ENCODE peak calls at places on chromosomes 1 and 21, in four cellular contexts. Z is K562, U is WTC11, A is HepG2. L is an unnamed sample.

GRCh38 chr21:21184771-21185528 is 186.7 kb downstream of the NCAM2 start:
- DNase-seq in U (no peak), Z (no peak), A (no peak), L (no peak)

GRCh38 chr1:216075339-216075738 is 347.9 kb downstream of the USH2A start:
- DNase-seq in A (no peak), Z (no peak), U (no peak), L (no peak)

GRCh38 chr21:31363720-31364119 is 19.7 kb upstream of the TIAM1 start:
- DNase-seq in A (no peak), Z (no peak), U (no peak), L (no peak)

GRCh38 chr1:246602194-246602593 is 35.9 kb downstream of the CNST start:
- DNase-seq in U (no peak), Z (no peak), A (no peak), L (no peak)

GRCh38 chr1:29237906-29238600 is 1.7 kb downstream of the PTPRU start:
- DNase-seq in U (peak), A (peak), Z (no peak), L (no peak)

GRCh38 chr1:195970209-195970608 is 638.0 kb downstream of the KCNT2 start:
- DNase-seq in A (no peak), U (no peak), Z (no peak), L (no peak)

GRCh38 chr1:44407430-44408180 is 2.5 kb downstream of the RNF220 start:
- DNase-seq in U (peak), Z (no peak), A (no peak), L (no peak)

GRCh38 chr1:24463756-24464377 is 38.8 kb upstream of the RCAN3 start:
- DNase-seq in U (peak), Z (peak), A (no peak), L (no peak)

GRCh38 chr1:217133958-217134856 is 411.0 kb upstream of the ESRRG start:
- DNase-seq in U (peak), A (no peak), Z (no peak), L (no peak)

GRCh38 chr21:42565886-42566523 is 52.4 kb downstream of the SLC37A1 start:
- DNase-seq in Z (no peak), U (peak), A (no peak), L (no peak)

GRCh38 chr1:93537924-93538323 is 90.0 kb downstream of the FNBP1L start:
- DNase-seq in A (no peak), U (no peak), Z (no peak), L (no peak)

GRCh38 chr1:24884751-24885150 is 45.3 kb downstream of the RUNX3 start:
- DNase-seq in Z (no peak), A (no peak), U (no peak), L (no peak)

GRCh38 chr1:22291926-22292788 is 149.3 kb upstream of the WNT4 start:
- DNase-seq in U (no peak), Z (no peak), A (no peak), L (no peak)

GRCh38 chr1:46198026-46198826 is at the start of gene POMGNT1:
- DNase-seq in U (peak), Z (peak), A (peak), L (no peak)

GRCh38 chr1:170731566-170732261 is 67.8 kb downstream of the PRRX1 start:
- DNase-seq in A (no peak), Z (no peak), U (no peak), L (no peak)

GRCh38 chr1:234515821-234516241 is 36.9 kb upstream of the TARBP1 start:
- DNase-seq in U (no peak), Z (no peak), A (no peak), L (no peak)

GRCh38 chr1:115430717-115431116 is 92.7 kb upstream of the NGF start:
- DNase-seq in Z (peak), U (no peak), A (peak), L (no peak)

GRCh38 chr21:32007461-32007860 is 134.6 kb downstream of the HUNK start:
- DNase-seq in A (no peak), U (no peak), Z (no peak), L (no peak)

GRCh38 chr1:200673952-200674823 is 4.5 kb upstream of the DDX59 start:
- DNase-seq in A (no peak), Z (no peak), U (no peak), L (no peak)

GRCh38 chr21:34981793-34982192 is 67.3 kb downstream of the RUNX1 start:
- DNase-seq in A (no peak), Z (no peak), U (no peak), L (no peak)

GRCh38 chr21:35294231-35294898 is 245.3 kb upstream of the RUNX1 start:
- DNase-seq in U (no peak), A (no peak), Z (no peak), L (no peak)

GRCh38 chr1:32500387-32501209 is 35.7 kb downstream of the ZBTB8B start:
- DNase-seq in A (no peak), U (peak), Z (peak), L (no peak)

GRCh38 chr1:113579256-113580018 is 179.8 kb downstream of the PHTF1 start:
- DNase-seq in Z (no peak), A (no peak), U (no peak), L (no peak)

GRCh38 chr21:36690637-36691538 is 8.0 kb upstream of the SIM2 start:
- DNase-seq in Z (no peak), U (no peak), A (no peak), L (no peak)

GRCh38 chr1:188261849-188262248 is 1433.1 kb downstream of the PLA2G4A start:
- DNase-seq in A (peak), Z (no peak), U (no peak), L (no peak)

GRCh38 chr21:38333290-38334272 is 76.8 kb downstream of the KCNJ15 start:
- DNase-seq in Z (peak), A (no peak), U (no peak), L (no peak)

GRCh38 chr1:56396524-56397067 is 182.8 kb downstream of the PLPP3 start:
- DNase-seq in Z (no peak), A (no peak), U (no peak), L (no peak)

GRCh38 chr1:54884768-54885167 is 2.2 kb downstream of the DHCR24 start:
- DNase-seq in A (no peak), U (no peak), Z (no peak), L (no peak)

GRCh38 chr1:101079341-101079740 is 53.8 kb upstream of the DPH5 start:
- DNase-seq in A (no peak), U (no peak), Z (no peak), L (no peak)

GRCh38 chr1:19445417-19446342 is 39.7 kb downstream of the CAPZB start:
- DNase-seq in Z (no peak), A (peak), U (peak), L (no peak)

GRCh38 chr1:22418852-22419480 is 32.7 kb upstream of the ZBTB40 start:
- DNase-seq in Z (no peak), A (no peak), U (no peak), L (peak)

GRCh38 chr21:37032877-37033471 is 26.5 kb downstream of the RIPPLY3 start:
- DNase-seq in U (no peak), A (no peak), Z (no peak), L (no peak)

GRCh38 chr1:153750026-153750995 is 22.5 kb downstream of the INTS3 start:
- DNase-seq in Z (peak), U (no peak), A (no peak), L (no peak)

GRCh38 chr1:206935491-206936067 is 10.7 kb downstream of the PIGR start:
- DNase-seq in U (peak), Z (peak), A (peak), L (no peak)

GRCh38 chr21:46436586-46436985 is 22.1 kb upstream of the DIP2A start:
- DNase-seq in A (no peak), U (no peak), Z (no peak), L (no peak)
- TF ChIP-seq TCF7 in A (no peak), U (no peak), Z (no peak), L (no peak)

GRCh38 chr1:94927405-94928175 is 680 bp upstream of the CNN3 start:
- DNase-seq in U (no peak), Z (no peak), A (peak), L (no peak)
- TF ChIP-seq TCF7 in U (no peak), Z (no peak), A (no peak), L (no peak)

DNA sequence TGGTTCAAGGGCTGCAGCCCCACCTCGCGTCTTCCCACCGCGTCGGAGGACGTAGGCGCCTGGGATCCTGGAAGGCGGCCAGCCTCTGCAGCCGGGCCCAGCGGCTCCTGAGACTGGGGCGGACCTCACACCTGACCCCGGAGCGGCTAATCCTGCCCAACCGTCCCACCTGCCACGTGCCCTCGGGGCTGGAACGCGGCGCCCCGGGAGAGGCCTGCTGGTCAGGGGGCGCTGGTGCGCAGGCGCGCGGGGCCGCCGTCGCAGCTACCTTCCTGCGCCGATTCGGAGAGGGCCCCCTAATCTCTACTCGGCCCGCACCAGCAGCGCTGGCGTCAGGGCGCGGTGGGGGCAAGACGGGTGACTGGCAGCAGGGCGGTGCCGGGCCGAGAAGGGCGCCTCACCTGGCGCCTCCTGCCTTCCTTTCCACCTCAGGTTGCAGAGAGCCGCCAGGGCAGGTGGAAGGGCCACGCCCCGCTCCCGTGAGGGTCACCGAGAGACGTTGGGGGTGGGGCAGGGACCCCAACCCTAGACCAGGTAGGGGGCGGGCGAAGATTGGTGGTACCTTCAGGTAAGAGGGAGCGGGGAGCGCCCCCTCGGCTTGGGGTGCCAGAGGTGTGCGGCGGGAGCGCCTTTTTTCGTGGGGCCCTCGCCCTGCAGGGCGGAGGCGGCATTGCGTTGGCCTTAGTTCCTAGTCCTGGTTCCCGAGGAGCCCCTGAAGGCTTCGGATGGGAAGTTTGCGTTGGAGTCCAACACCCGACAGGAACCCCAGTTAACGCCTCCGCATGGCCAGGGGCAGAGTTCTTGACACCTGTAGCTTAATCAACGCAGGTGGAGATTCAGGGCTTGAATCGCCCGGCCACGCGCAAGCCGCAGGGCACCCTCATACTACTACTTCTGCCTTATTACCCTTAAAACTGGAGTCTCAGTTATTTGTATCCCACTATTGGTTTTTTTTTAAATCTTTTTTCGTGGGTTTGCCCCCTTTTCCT is at the start of gene TDRD5:
- DNase-seq in U (peak), Z (no peak), A (no peak), L (no peak)
- TF ChIP-seq TCF7 in U (peak), Z (no peak), A (no peak), L (no peak)

DNA sequence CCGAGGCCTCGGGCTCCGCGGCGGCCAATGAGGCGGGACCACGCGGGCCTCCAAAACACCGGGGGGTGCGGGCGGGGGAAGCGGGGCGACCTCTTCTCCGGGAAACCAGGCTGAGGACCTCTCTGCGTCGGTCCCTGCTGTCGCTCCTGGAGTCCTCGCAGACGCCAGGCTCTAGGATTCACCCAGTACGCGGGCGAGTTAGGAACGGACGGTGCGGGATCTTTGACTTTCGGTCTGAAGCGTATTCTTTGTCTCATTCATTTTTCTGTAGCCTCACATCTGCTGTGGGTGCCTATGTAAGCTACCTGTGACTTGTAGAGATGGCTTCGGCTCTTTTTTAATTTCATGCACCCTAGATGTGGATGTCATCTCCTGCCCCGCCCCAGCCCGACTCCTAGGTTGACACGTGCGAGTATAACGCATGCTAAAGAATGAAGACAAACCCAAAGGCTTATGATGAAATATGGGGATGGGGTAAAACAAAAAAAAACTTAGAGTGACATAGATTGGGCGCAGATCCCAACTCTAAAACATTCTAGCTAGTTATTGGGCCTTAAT is 480 bp upstream of the ERO1B start:
- DNase-seq in Z (no peak), U (no peak), A (no peak), L (no peak)
- TF ChIP-seq TCF7 in Z (no peak), U (no peak), A (no peak), L (no peak)

GRCh38 chr1:235943581-235944114 is 76.9 kb upstream of the LYST start:
- DNase-seq in Z (no peak), U (no peak), A (no peak), L (no peak)
- TF ChIP-seq TCF7 in Z (no peak), U (no peak), A (no peak), L (no peak)

DNA sequence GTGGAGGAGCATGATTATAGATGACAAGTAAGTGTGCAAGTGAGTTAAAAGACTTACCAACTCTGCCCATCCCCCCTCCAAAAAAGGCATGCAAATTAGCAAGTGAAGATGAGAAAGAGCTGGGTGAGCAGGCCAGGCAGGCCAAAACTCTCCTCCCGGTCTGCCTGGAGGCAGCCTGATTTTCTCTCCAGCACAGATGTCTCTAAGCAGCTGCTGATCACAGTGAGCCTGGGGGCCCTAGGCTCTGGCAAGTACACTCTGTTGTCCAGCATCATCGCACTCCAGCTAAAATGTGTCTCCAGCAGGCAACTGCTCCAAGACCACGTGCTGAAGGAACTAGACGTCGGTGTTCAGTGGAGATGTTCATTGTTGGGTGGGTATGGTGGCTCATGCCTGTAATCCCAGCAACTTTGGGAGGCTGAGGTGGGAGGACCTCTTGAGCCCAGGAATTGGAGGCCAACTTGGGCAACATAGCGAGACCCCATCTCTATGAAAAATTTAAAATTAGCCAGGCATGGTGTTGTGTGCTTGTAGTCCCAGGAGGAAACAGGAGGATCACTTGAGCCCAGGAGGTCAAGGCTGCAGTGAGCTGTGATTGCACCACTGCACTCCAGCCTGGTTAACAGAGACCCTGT is 56.7 kb upstream of the PUM1 start:
- DNase-seq in U (peak), Z (peak), A (no peak), L (no peak)
- TF ChIP-seq TCF7 in U (no peak), Z (no peak), A (no peak), L (no peak)

L was measured in GM12878.